ENCODE peak calls at places on chromosomes 12 and 14, in eight cellular contexts. G is neuronal stem cell, U is neural crest cell, C is fibroblast of lung, L is NCI-H1048, T is tibial artery, F is stomach, X is MM.1S. N is an unnamed sample.

GRCh38 chr14:55245657-55246268 is 25.5 kb upstream of the FBXO34 start:
- DNase-seq in G (no peak), U (no peak), C (peak), L (no peak), T (no peak), F (no peak), X (peak), N (no peak)

GRCh38 chr14:24483604-24484252 is 24.3 kb downstream of the CMA1 start:
- DNase-seq in G (no peak), U (no peak), C (peak), L (no peak), T (no peak), F (no peak), X (no peak), N (no peak)

GRCh38 chr14:64726585-64726890 is 22.3 kb downstream of the PLEKHG3 start:
- DNase-seq in G (no peak), U (no peak), C (no peak), L (no peak), T (peak), F (peak), X (peak), N (peak)

GRCh38 chr12:51320695-51321320 is 3.2 kb downstream of the BIN2 start:
- DNase-seq in G (peak), U (peak), C (no peak), L (no peak), T (no peak), F (no peak), X (peak), N (no peak)

GRCh38 chr12:25702553-25702952 is 149.5 kb upstream of the LMNTD1 start:
- DNase-seq in G (no peak), U (no peak), C (no peak), L (no peak), T (no peak), F (no peak), X (no peak), N (no peak)

GRCh38 chr12:69254046-69254445 is 14.7 kb downstream of the CPSF6 start:
- DNase-seq in G (peak), U (no peak), C (peak), L (no peak), T (no peak), F (no peak), X (peak), N (no peak)

GRCh38 chr12:24996820-24997219 is 47.9 kb upstream of the BCAT1 start:
- DNase-seq in G (no peak), U (no peak), C (no peak), L (no peak), T (no peak), F (no peak), X (no peak), N (no peak)

GRCh38 chr14:36655963-36656768 is 5.5 kb upstream of the PAX9 start:
- DNase-seq in G (no peak), U (peak), C (no peak), L (peak), T (no peak), F (no peak), X (no peak), N (no peak)

GRCh38 chr12:88172844-88173407 is 30.8 kb downstream of the TMTC3 start:
- DNase-seq in G (no peak), U (no peak), C (peak), L (no peak), T (no peak), F (no peak), X (no peak), N (no peak)

GRCh38 chr12:124754949-124755800 is 108.5 kb downstream of the SCARB1 start:
- DNase-seq in G (no peak), U (peak), C (peak), L (no peak), T (peak), F (peak), X (peak), N (peak)

GRCh38 chr12:103928736-103929050 is 1.5 kb upstream of the HSP90B1 start:
- DNase-seq in G (no peak), U (no peak), C (no peak), L (no peak), T (no peak), F (peak), X (peak), N (peak)

GRCh38 chr14:95523818-95524448 is 7.5 kb upstream of the SYNE3 start:
- DNase-seq in G (no peak), U (no peak), C (peak), L (no peak), T (no peak), F (peak), X (no peak), N (no peak)

GRCh38 chr12:122421263-122421814 is 1.1 kb downstream of the CLIP1 start:
- DNase-seq in G (no peak), U (no peak), C (peak), L (no peak), T (peak), F (peak), X (peak), N (peak)

GRCh38 chr14:98580131-98580678 is 691.8 kb downstream of the BCL11B start:
- DNase-seq in G (no peak), U (peak), C (no peak), L (no peak), T (no peak), F (no peak), X (peak), N (no peak)

GRCh38 chr12:27674989-27675388 is 21.3 kb upstream of the REP15 start:
- DNase-seq in G (no peak), U (no peak), C (no peak), L (no peak), T (no peak), F (no peak), X (no peak), N (no peak)

GRCh38 chr12:2053675-2054070 is 886 bp downstream of the CACNA1C start:
- DNase-seq in G (no peak), U (no peak), C (peak), L (no peak), T (peak), F (no peak), X (no peak), N (peak)

GRCh38 chr14:95157987-95158712 is 821 bp upstream of the DICER1 start:
- DNase-seq in G (no peak), U (no peak), C (no peak), L (no peak), T (no peak), F (no peak), X (peak), N (no peak)

GRCh38 chr12:120115692-120116442 is 686 bp downstream of the RAB35 start:
- DNase-seq in G (no peak), U (peak), C (peak), L (no peak), T (no peak), F (no peak), X (no peak), N (no peak)